ENCODE peak calls at places on chromosomes 6 and 20, in six cellular contexts. X is A673, O is RWPE1, S is suprapubic skin, J is BJ, R is WTC11. M is an unnamed sample.

GRCh38 chr6:18441253-18441979 is 54.3 kb downstream of the RNF144B start:
- DNase-seq in S (no peak), O (no peak), J (no peak), R (no peak), X (no peak), M (no peak)

GRCh38 chr6:53547815-53548496 is 3.1 kb upstream of the GCLC start:
- DNase-seq in R (peak), S (peak), O (peak), J (peak), X (peak), M (peak)

GRCh38 chr6:34445313-34445860 is 19.5 kb upstream of the RPS10 start:
- DNase-seq in S (no peak), R (no peak), O (no peak), X (no peak), J (no peak), M (no peak)

GRCh38 chr6:99743647-99744046 is 137.0 kb downstream of the PRDM13 start:
- DNase-seq in R (no peak), S (no peak), X (no peak), J (no peak), O (no peak), M (no peak)

GRCh38 chr20:63218701-63219446 is 2.9 kb upstream of the YTHDF1 start:
- DNase-seq in S (no peak), O (no peak), X (no peak), R (no peak), J (no peak), M (no peak)

GRCh38 chr6:15501806-15502450 is 160.9 kb downstream of the DTNBP1 start:
- DNase-seq in S (peak), R (no peak), X (no peak), O (no peak), J (no peak), M (no peak)

GRCh38 chr20:7770578-7770977 is 169.7 kb downstream of the HAO1 start:
- DNase-seq in S (no peak), X (no peak), R (no peak), O (no peak), J (no peak), M (peak)

GRCh38 chr6:148144917-148145521 is 197.6 kb upstream of the SASH1 start:
- DNase-seq in R (peak), J (no peak), O (peak), X (peak), S (peak), M (peak)

GRCh38 chr6:129197154-129197553 is 314.2 kb downstream of the LAMA2 start:
- DNase-seq in O (no peak), X (no peak), S (no peak), R (no peak), J (no peak), M (no peak)

GRCh38 chr20:23156842-23157423 is 70.8 kb upstream of the CD93 start:
- DNase-seq in R (no peak), J (no peak), O (no peak), X (no peak), S (no peak), M (no peak)

GRCh38 chr20:24001901-24002405 is 13.4 kb upstream of the GGTLC1 start:
- DNase-seq in R (no peak), O (no peak), S (no peak), X (no peak), J (no peak), M (no peak)

GRCh38 chr6:73349311-73349710 is 4.8 kb downstream of the DPPA5 start:
- DNase-seq in S (no peak), X (no peak), R (no peak), J (no peak), O (no peak), M (no peak)

GRCh38 chr6:11662323-11662722 is 116.3 kb downstream of the ADTRP start:
- DNase-seq in X (no peak), R (no peak), J (no peak), S (no peak), O (no peak), M (no peak)

GRCh38 chr6:33692078-33692759 is 19.3 kb downstream of the UQCC2 start:
- DNase-seq in S (no peak), J (no peak), R (peak), O (no peak), X (no peak), M (no peak)

GRCh38 chr6:56244528-56245253 is 2.7 kb downstream of the COL21A1 start:
- DNase-seq in R (no peak), X (no peak), J (no peak), S (no peak), O (no peak), M (no peak)

GRCh38 chr6:56245903-56246351 is 1.5 kb downstream of the COL21A1 start:
- DNase-seq in J (no peak), R (no peak), S (no peak), X (peak), O (no peak), M (no peak)

GRCh38 chr6:56247654-56248122 is 308 bp upstream of the COL21A1 start:
- DNase-seq in J (no peak), S (no peak), X (no peak), R (no peak), O (no peak), M (no peak)

GRCh38 chr6:56246544-56246940 is 838 bp downstream of the COL21A1 start:
- DNase-seq in J (no peak), O (no peak), X (no peak), S (no peak), R (peak), M (no peak)

DNA sequence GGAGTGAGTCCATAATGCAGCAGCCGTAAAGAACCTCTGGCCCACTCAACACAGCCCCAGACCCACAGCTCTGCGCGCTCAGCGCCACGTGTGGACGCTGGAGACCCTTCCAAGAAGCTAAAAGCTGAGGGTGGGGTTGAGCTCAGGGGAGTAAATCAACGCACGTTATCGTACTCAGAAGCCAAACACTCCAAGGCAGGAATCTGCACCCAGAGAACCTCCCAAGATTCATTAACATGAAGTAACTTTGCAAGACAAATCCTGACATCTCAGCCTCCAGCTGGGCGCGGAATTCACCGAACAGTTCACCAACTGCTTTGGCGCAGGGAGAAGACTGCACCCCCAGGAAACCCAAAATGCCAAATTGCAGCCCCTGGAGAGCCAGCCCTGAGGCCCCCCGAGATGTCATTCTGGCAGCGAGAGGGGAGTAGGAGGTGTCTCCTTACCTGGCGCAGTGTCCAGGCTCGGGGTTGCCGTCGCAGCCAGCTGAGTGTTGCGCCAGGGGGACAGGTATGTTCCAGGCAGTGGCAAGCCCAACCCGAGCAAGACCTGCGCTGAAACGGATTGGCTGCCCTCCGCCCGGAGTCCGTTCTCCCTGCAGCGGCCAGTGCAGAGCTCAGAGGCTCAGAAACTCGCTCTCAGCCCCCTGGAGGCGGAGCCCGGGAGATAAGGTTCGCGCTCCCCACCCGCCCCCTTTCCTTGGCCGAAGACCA is at the start of gene COL21A1:
- DNase-seq in J (no peak), O (no peak), R (peak), X (peak), S (peak), M (no peak)
- TF ChIP-seq CTCF in J (peak), O (no peak), R (no peak), X (peak), S (no peak), M (no peak)

GRCh38 chr6:158996863-158997262 is 3.1 kb downstream of the RSPH3 start:
- DNase-seq in X (no peak), S (no peak), R (no peak), J (no peak), O (no peak), M (no peak)

GRCh38 chr6:159002432-159003160 is 2.6 kb upstream of the RSPH3 start:
- DNase-seq in J (no peak), X (no peak), S (no peak), O (no peak), R (no peak), M (no peak)

GRCh38 chr6:158999154-158999668 is 791 bp downstream of the RSPH3 start:
- DNase-seq in R (no peak), S (no peak), O (peak), J (no peak), X (peak), M (no peak)

GRCh38 chr6:159004592-159004991 is 4.6 kb upstream of the RSPH3 start:
- DNase-seq in J (no peak), S (no peak), X (no peak), R (no peak), O (no peak), M (no peak)

GRCh38 chr6:158999669-159000403 is at the start of gene RSPH3:
- DNase-seq in R (peak), O (peak), J (peak), X (peak), S (peak), M (peak)
- TF ChIP-seq CTCF in R (no peak), O (peak), J (peak), X (peak), S (no peak), M (peak)

DNA sequence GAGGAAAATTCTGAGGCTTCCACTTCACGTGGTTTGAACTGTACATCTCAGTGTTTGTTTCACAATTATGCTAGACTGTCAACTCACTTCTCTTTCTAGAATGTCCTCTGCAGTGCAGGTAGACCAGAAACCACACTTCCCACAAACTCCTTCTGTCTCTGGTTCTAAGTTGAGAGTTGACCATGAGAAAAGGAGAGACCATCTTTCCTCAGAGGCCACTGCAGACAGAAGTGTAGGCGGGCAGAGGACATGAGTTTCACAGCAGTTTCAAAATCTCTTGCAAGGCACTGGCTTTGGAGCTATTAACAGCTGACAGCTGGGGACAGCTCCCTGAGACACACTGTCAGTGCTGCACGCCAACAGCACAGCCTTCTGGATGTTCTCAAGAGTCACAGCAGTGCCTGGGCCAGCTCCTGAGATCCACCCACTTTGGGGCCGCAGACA is 55.4 kb upstream of the MOXD1 start:
- DNase-seq in J (no peak), S (no peak), X (no peak), R (no peak), O (no peak), M (peak)
- TF ChIP-seq CTCF in J (peak), S (no peak), X (no peak), R (no peak), O (no peak), M (peak)

GRCh38 chr6:119116712-119117281 is 38.3 kb upstream of the FAM184A start:
- DNase-seq in J (no peak), X (no peak), R (peak), O (no peak), S (no peak), M (no peak)
- TF ChIP-seq CTCF in J (no peak), X (peak), R (peak), O (no peak), S (no peak), M (peak)

DNA sequence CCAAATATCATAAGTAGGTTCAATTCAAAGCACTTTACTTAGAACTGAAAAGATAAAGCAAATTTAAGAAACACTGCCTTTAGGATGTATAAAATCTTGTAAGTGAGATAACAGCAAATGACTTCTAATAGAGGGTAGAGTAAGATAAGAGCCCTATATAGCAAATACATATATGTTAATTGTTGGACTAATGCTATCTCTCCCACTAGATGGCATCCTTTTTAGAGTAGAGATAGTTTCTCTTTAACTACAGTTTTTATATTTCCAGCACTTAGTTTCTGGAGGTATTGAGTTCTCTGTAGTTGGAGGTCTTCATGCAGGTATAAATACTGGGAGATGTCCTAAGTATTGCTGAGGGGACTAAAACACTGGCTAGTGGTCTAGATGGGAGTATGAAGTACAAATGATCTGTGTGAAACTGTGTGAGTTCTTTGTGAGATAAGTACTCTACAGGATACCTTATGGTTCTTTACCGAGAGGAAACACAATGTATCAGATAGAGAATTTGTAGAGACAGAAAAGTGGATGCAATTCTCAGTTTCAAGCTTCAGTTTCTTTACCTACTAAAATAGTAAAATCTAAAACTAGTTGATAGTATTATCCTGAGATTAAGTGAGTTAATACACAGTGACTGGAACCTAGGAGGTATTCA is 399.3 kb downstream of the KHDRBS2 start:
- DNase-seq in X (peak), J (no peak), R (no peak), S (no peak), O (no peak), M (no peak)
- TF ChIP-seq CTCF in X (no peak), J (no peak), R (no peak), S (no peak), O (peak), M (peak)

GRCh38 chr20:1509237-1509636 is 18.0 kb upstream of the SIRPB2 start:
- DNase-seq in O (no peak), J (no peak), X (peak), S (no peak), R (no peak), M (peak)
- TF ChIP-seq CTCF in O (peak), J (peak), X (peak), S (no peak), R (no peak), M (peak)

GRCh38 chr20:62123450-62124118 is 1.3 kb downstream of the LSM14B start:
- DNase-seq in S (no peak), J (no peak), R (no peak), O (no peak), X (peak), M (no peak)
- TF ChIP-seq CTCF in S (no peak), J (peak), R (no peak), O (no peak), X (peak), M (no peak)

GRCh38 chr6:35954335-35954734 is 33.4 kb upstream of the SRPK1 start:
- DNase-seq in S (no peak), R (no peak), J (no peak), O (no peak), X (no peak), M (no peak)

GRCh38 chr6:35960192-35960591 is 39.3 kb upstream of the SRPK1 start:
- DNase-seq in R (no peak), O (no peak), S (no peak), X (no peak), J (no peak), M (no peak)

GRCh38 chr6:35955071-35955470 is 34.2 kb upstream of the SRPK1 start:
- DNase-seq in J (no peak), R (no peak), S (no peak), X (no peak), O (no peak), M (no peak)

GRCh38 chr6:35955521-35955920 is 34.6 kb upstream of the SRPK1 start:
- DNase-seq in X (no peak), S (no peak), R (no peak), O (no peak), J (no peak), M (no peak)

GRCh38 chr6:35955970-35956369 is 35.1 kb upstream of the SRPK1 start:
- DNase-seq in S (no peak), J (no peak), O (no peak), R (no peak), X (no peak), M (no peak)
- TF ChIP-seq CTCF in S (no peak), J (peak), O (no peak), R (no peak), X (peak), M (peak)

GRCh38 chr6:89291256-89291819 is 23.8 kb downstream of the GABRR2 start:
- DNase-seq in O (no peak), S (no peak), J (no peak), R (no peak), X (no peak), M (peak)
- TF ChIP-seq CTCF in O (no peak), S (no peak), J (no peak), R (no peak), X (no peak), M (peak)

GRCh38 chr20:50044353-50044960 is 61.7 kb downstream of the SNAI1 start:
- DNase-seq in X (no peak), S (no peak), J (no peak), R (no peak), O (no peak), M (no peak)

GRCh38 chr20:50040432-50041237 is 57.9 kb downstream of the SNAI1 start:
- DNase-seq in S (no peak), R (no peak), X (no peak), O (no peak), J (no peak), M (no peak)

GRCh38 chr20:50041238-50041915 is 58.6 kb downstream of the SNAI1 start:
- DNase-seq in S (no peak), J (no peak), R (no peak), O (no peak), X (no peak), M (peak)

GRCh38 chr20:50042370-50043313 is 59.9 kb downstream of the SNAI1 start:
- DNase-seq in O (no peak), J (no peak), X (no peak), R (no peak), S (no peak), M (no peak)

GRCh38 chr20:50043573-50044352 is 61.0 kb downstream of the SNAI1 start:
- DNase-seq in R (no peak), S (no peak), J (no peak), X (no peak), O (no peak), M (no peak)
- TF ChIP-seq CTCF in R (no peak), S (no peak), J (no peak), X (no peak), O (no peak), M (no peak)